ENCODE peak calls at places on chromosome 15, in seven cellular contexts. One of them, this sample, is unnamed.

GRCh38 chr15:80834402-80834801 is 55.2 kb downstream of the CEMIP start:
- DNase-seq in EH: no peak
- DNase-seq in NCI-H774: no peak
- DNase-seq in ELR: no peak
- DNase-seq in CD4-positive, alpha-beta T cell: no peak
- DNase-seq in glutamatergic neuron: no peak
- DNase-seq in HuH-7.5: no peak
- DNase-seq in this sample: no peak

GRCh38 chr15:62457100-62457499 is 292.0 kb upstream of the C2CD4B start:
- DNase-seq in glutamatergic neuron: no peak
- DNase-seq in NCI-H774: no peak
- DNase-seq in HuH-7.5: no peak
- DNase-seq in ELR: no peak
- DNase-seq in CD4-positive, alpha-beta T cell: no peak
- DNase-seq in EH: no peak
- DNase-seq in this sample: no peak

GRCh38 chr15:49232407-49232806 is 62.4 kb downstream of the GALK2 start:
- DNase-seq in CD4-positive, alpha-beta T cell: no peak
- DNase-seq in EH: no peak
- DNase-seq in NCI-H774: no peak
- DNase-seq in ELR: no peak
- DNase-seq in HuH-7.5: no peak
- DNase-seq in glutamatergic neuron: no peak
- DNase-seq in this sample: no peak

GRCh38 chr15:62145015-62145735 is 19.9 kb downstream of the C2CD4B start:
- DNase-seq in ELR: no peak
- DNase-seq in EH: no peak
- DNase-seq in glutamatergic neuron: no peak
- DNase-seq in NCI-H774: no peak
- DNase-seq in HuH-7.5: no peak
- DNase-seq in CD4-positive, alpha-beta T cell: no peak
- DNase-seq in this sample: no peak

GRCh38 chr15:33735637-33736247 is 232.6 kb upstream of the CHRM5 start:
- DNase-seq in glutamatergic neuron: peak; percentile 39
- DNase-seq in EH: peak; percentile 37
- DNase-seq in ELR: peak; percentile 41
- DNase-seq in NCI-H774: no peak
- DNase-seq in CD4-positive, alpha-beta T cell: no peak
- DNase-seq in HuH-7.5: peak; percentile 18
- DNase-seq in this sample: peak; percentile 17

GRCh38 chr15:44087578-44088190 is 107.4 kb downstream of the FRMD5 start:
- DNase-seq in ELR: peak; percentile 93
- DNase-seq in EH: peak; percentile 92
- DNase-seq in CD4-positive, alpha-beta T cell: no peak
- DNase-seq in NCI-H774: no peak
- DNase-seq in HuH-7.5: no peak
- DNase-seq in glutamatergic neuron: no peak
- DNase-seq in this sample: no peak

GRCh38 chr15:79978694-79979519 is 7.9 kb upstream of the BCL2A1 start:
- DNase-seq in NCI-H774: no peak
- DNase-seq in CD4-positive, alpha-beta T cell: no peak
- DNase-seq in EH: peak; percentile 72
- DNase-seq in HuH-7.5: peak; percentile 39
- DNase-seq in glutamatergic neuron: no peak
- DNase-seq in ELR: peak; percentile 58
- DNase-seq in this sample: no peak

GRCh38 chr15:41603941-41604660 is 45.1 kb downstream of the TYRO3 start:
- DNase-seq in CD4-positive, alpha-beta T cell: peak; percentile 40
- DNase-seq in EH: peak; percentile 81
- DNase-seq in HuH-7.5: peak; percentile 53
- DNase-seq in ELR: peak; percentile 86
- DNase-seq in NCI-H774: peak; percentile 43
- DNase-seq in glutamatergic neuron: peak; percentile 72
- DNase-seq in this sample: peak; percentile 20

GRCh38 chr15:100559330-100559729 is 30.6 kb upstream of the CERS3 start:
- DNase-seq in glutamatergic neuron: no peak
- DNase-seq in HuH-7.5: no peak
- DNase-seq in NCI-H774: no peak
- DNase-seq in EH: peak; percentile 49
- DNase-seq in ELR: no peak
- DNase-seq in CD4-positive, alpha-beta T cell: no peak
- DNase-seq in this sample: no peak

GRCh38 chr15:91516866-91517265 is 336.6 kb upstream of the SLCO3A1 start:
- DNase-seq in NCI-H774: peak; percentile 41
- DNase-seq in ELR: no peak
- DNase-seq in HuH-7.5: no peak
- DNase-seq in EH: no peak
- DNase-seq in CD4-positive, alpha-beta T cell: no peak
- DNase-seq in glutamatergic neuron: no peak
- DNase-seq in this sample: peak; percentile 45

GRCh38 chr15:58522391-58522790 is 90.6 kb downstream of the LIPC start:
- DNase-seq in glutamatergic neuron: no peak
- DNase-seq in CD4-positive, alpha-beta T cell: no peak
- DNase-seq in EH: no peak
- DNase-seq in ELR: no peak
- DNase-seq in HuH-7.5: no peak
- DNase-seq in NCI-H774: no peak
- DNase-seq in this sample: no peak

GRCh38 chr15:96827981-96828380 is 497.5 kb downstream of the NR2F2 start:
- DNase-seq in EH: no peak
- DNase-seq in CD4-positive, alpha-beta T cell: no peak
- DNase-seq in glutamatergic neuron: no peak
- DNase-seq in NCI-H774: no peak
- DNase-seq in HuH-7.5: no peak
- DNase-seq in ELR: no peak
- DNase-seq in this sample: no peak

GRCh38 chr15:83053151-83053550 is 13.9 kb downstream of the BTBD1 start:
- DNase-seq in EH: peak; percentile 88
- DNase-seq in ELR: peak; percentile 60
- DNase-seq in NCI-H774: no peak
- DNase-seq in HuH-7.5: no peak
- DNase-seq in CD4-positive, alpha-beta T cell: no peak
- DNase-seq in glutamatergic neuron: no peak
- DNase-seq in this sample: no peak

GRCh38 chr15:66905954-66906353 is 159.4 kb upstream of the SMAD3 start:
- DNase-seq in CD4-positive, alpha-beta T cell: no peak
- DNase-seq in glutamatergic neuron: no peak
- DNase-seq in EH: no peak
- DNase-seq in NCI-H774: no peak
- DNase-seq in HuH-7.5: no peak
- DNase-seq in ELR: no peak
- DNase-seq in this sample: no peak

GRCh38 chr15:76196949-76197315 is 114.3 kb downstream of the ETFA start:
- DNase-seq in glutamatergic neuron: no peak
- DNase-seq in ELR: no peak
- DNase-seq in HuH-7.5: no peak
- DNase-seq in NCI-H774: no peak
- DNase-seq in EH: no peak
- DNase-seq in CD4-positive, alpha-beta T cell: no peak
- DNase-seq in this sample: no peak

GRCh38 chr15:71736286-71736947 is 73.9 kb upstream of the NR2E3 start:
- DNase-seq in EH: no peak
- DNase-seq in CD4-positive, alpha-beta T cell: no peak
- DNase-seq in ELR: no peak
- DNase-seq in HuH-7.5: no peak
- DNase-seq in NCI-H774: no peak
- DNase-seq in glutamatergic neuron: peak; percentile 37
- DNase-seq in this sample: no peak

GRCh38 chr15:47185222-47185800 is 532.0 kb upstream of the SEMA6D start:
- DNase-seq in ELR: no peak
- DNase-seq in CD4-positive, alpha-beta T cell: no peak
- DNase-seq in HuH-7.5: no peak
- DNase-seq in glutamatergic neuron: peak; percentile 49
- DNase-seq in EH: no peak
- DNase-seq in NCI-H774: peak; percentile 19
- DNase-seq in this sample: no peak

GRCh38 chr15:81548350-81549116 is 174.5 kb upstream of the TMC3 start:
- DNase-seq in NCI-H774: no peak
- DNase-seq in ELR: peak; percentile 33
- DNase-seq in CD4-positive, alpha-beta T cell: no peak
- DNase-seq in EH: peak; percentile 22
- DNase-seq in HuH-7.5: no peak
- DNase-seq in glutamatergic neuron: no peak
- DNase-seq in this sample: no peak

GRCh38 chr15:80467311-80467714 is 63.1 kb downstream of the ARNT2 start:
- DNase-seq in NCI-H774: no peak
- DNase-seq in ELR: no peak
- DNase-seq in EH: no peak
- DNase-seq in glutamatergic neuron: no peak
- DNase-seq in HuH-7.5: no peak
- DNase-seq in CD4-positive, alpha-beta T cell: no peak
- DNase-seq in this sample: no peak

GRCh38 chr15:101056366-101057334 is 137.5 kb downstream of the LRRK1 start:
- DNase-seq in ELR: no peak
- DNase-seq in NCI-H774: no peak
- DNase-seq in CD4-positive, alpha-beta T cell: no peak
- DNase-seq in EH: no peak
- DNase-seq in glutamatergic neuron: no peak
- DNase-seq in HuH-7.5: peak; percentile 19
- DNase-seq in this sample: no peak

GRCh38 chr15:32641517-32642059 is at the start of gene SCG5:
- DNase-seq in glutamatergic neuron: peak; percentile 78
- DNase-seq in EH: peak; percentile 25
- DNase-seq in HuH-7.5: no peak
- DNase-seq in ELR: no peak
- DNase-seq in CD4-positive, alpha-beta T cell: no peak
- DNase-seq in NCI-H774: peak; percentile 81
- DNase-seq in this sample: peak; percentile 41

GRCh38 chr15:100879461-100880138 is at the start of gene ALDH1A3:
- DNase-seq in HuH-7.5: no peak
- DNase-seq in EH: peak; percentile 54
- DNase-seq in NCI-H774: no peak
- DNase-seq in glutamatergic neuron: peak; percentile 54
- DNase-seq in CD4-positive, alpha-beta T cell: no peak
- DNase-seq in ELR: peak; percentile 80
- DNase-seq in this sample: no peak

GRCh38 chr15:34951993-34952392 is 17.5 kb downstream of the AQR start:
- DNase-seq in CD4-positive, alpha-beta T cell: no peak
- DNase-seq in EH: peak; percentile 60
- DNase-seq in glutamatergic neuron: no peak
- DNase-seq in ELR: no peak
- DNase-seq in HuH-7.5: no peak
- DNase-seq in NCI-H774: no peak
- DNase-seq in this sample: no peak

GRCh38 chr15:36372968-36373367 is 206.5 kb upstream of the CDIN1 start:
- DNase-seq in ELR: no peak
- DNase-seq in HuH-7.5: no peak
- DNase-seq in CD4-positive, alpha-beta T cell: no peak
- DNase-seq in glutamatergic neuron: no peak
- DNase-seq in EH: no peak
- DNase-seq in NCI-H774: no peak
- DNase-seq in this sample: no peak

GRCh38 chr15:71329041-71329440 is 213.8 kb downstream of the THSD4 start:
- DNase-seq in EH: peak; percentile 51
- DNase-seq in CD4-positive, alpha-beta T cell: no peak
- DNase-seq in HuH-7.5: no peak
- DNase-seq in ELR: no peak
- DNase-seq in glutamatergic neuron: no peak
- DNase-seq in NCI-H774: no peak
- DNase-seq in this sample: no peak

GRCh38 chr15:61871926-61872522 is 188.2 kb downstream of the VPS13C start:
- DNase-seq in EH: peak; percentile 34
- DNase-seq in CD4-positive, alpha-beta T cell: no peak
- DNase-seq in NCI-H774: peak; percentile 20
- DNase-seq in HuH-7.5: no peak
- DNase-seq in glutamatergic neuron: no peak
- DNase-seq in ELR: peak; percentile 48
- DNase-seq in this sample: peak; percentile 5

GRCh38 chr15:37636736-37637135 is 297.7 kb upstream of the TMCO5A start:
- DNase-seq in ELR: no peak
- DNase-seq in glutamatergic neuron: no peak
- DNase-seq in HuH-7.5: no peak
- DNase-seq in EH: no peak
- DNase-seq in CD4-positive, alpha-beta T cell: no peak
- DNase-seq in NCI-H774: no peak
- DNase-seq in this sample: no peak

GRCh38 chr15:38461089-38461833 is 7.3 kb downstream of the FAM98B start:
- DNase-seq in ELR: peak; percentile 51
- DNase-seq in EH: peak; percentile 57
- DNase-seq in HuH-7.5: no peak
- DNase-seq in CD4-positive, alpha-beta T cell: no peak
- DNase-seq in NCI-H774: no peak
- DNase-seq in glutamatergic neuron: no peak
- DNase-seq in this sample: no peak

GRCh38 chr15:63855735-63856134 is 22.0 kb upstream of the HERC1 start:
- DNase-seq in HuH-7.5: no peak
- DNase-seq in CD4-positive, alpha-beta T cell: no peak
- DNase-seq in glutamatergic neuron: no peak
- DNase-seq in NCI-H774: no peak
- DNase-seq in ELR: no peak
- DNase-seq in EH: no peak
- DNase-seq in this sample: no peak

GRCh38 chr15:61459785-61460707 is 230.9 kb upstream of the RORA start:
- DNase-seq in EH: peak; percentile 75
- DNase-seq in glutamatergic neuron: no peak
- DNase-seq in CD4-positive, alpha-beta T cell: no peak
- DNase-seq in HuH-7.5: no peak
- DNase-seq in NCI-H774: no peak
- DNase-seq in ELR: peak; percentile 22
- DNase-seq in this sample: no peak

GRCh38 chr15:63277893-63278505 is 594 bp downstream of the APH1B start:
- DNase-seq in CD4-positive, alpha-beta T cell: no peak
- DNase-seq in NCI-H774: no peak
- DNase-seq in EH: no peak
- DNase-seq in HuH-7.5: no peak
- DNase-seq in ELR: peak; percentile 40
- DNase-seq in glutamatergic neuron: no peak
- DNase-seq in this sample: no peak

GRCh38 chr15:58467121-58467721 is 35.4 kb downstream of the LIPC start:
- DNase-seq in CD4-positive, alpha-beta T cell: no peak
- DNase-seq in HuH-7.5: no peak
- DNase-seq in glutamatergic neuron: no peak
- DNase-seq in EH: no peak
- DNase-seq in NCI-H774: no peak
- DNase-seq in ELR: no peak
- DNase-seq in this sample: no peak

GRCh38 chr15:66647358-66647757 is 54.7 kb upstream of the SMAD6 start:
- DNase-seq in ELR: no peak
- DNase-seq in EH: no peak
- DNase-seq in CD4-positive, alpha-beta T cell: no peak
- DNase-seq in glutamatergic neuron: no peak
- DNase-seq in NCI-H774: no peak
- DNase-seq in HuH-7.5: no peak
- DNase-seq in this sample: no peak

GRCh38 chr15:69666441-69666882 is 213.8 kb downstream of the RPLP1 start:
- DNase-seq in glutamatergic neuron: no peak
- DNase-seq in EH: peak; percentile 8
- DNase-seq in HuH-7.5: no peak
- DNase-seq in CD4-positive, alpha-beta T cell: no peak
- DNase-seq in ELR: no peak
- DNase-seq in NCI-H774: no peak
- DNase-seq in this sample: no peak

GRCh38 chr15:71112429-71112828 is 2.8 kb upstream of the THSD4 start:
- DNase-seq in HuH-7.5: no peak
- DNase-seq in EH: peak; percentile 36
- DNase-seq in glutamatergic neuron: no peak
- DNase-seq in ELR: peak; percentile 72
- DNase-seq in NCI-H774: no peak
- DNase-seq in CD4-positive, alpha-beta T cell: no peak
- DNase-seq in this sample: no peak

GRCh38 chr15:76983588-76984379 is 11.1 kb upstream of the PSTPIP1 start:
- DNase-seq in CD4-positive, alpha-beta T cell: no peak
- DNase-seq in NCI-H774: no peak
- DNase-seq in ELR: no peak
- DNase-seq in EH: no peak
- DNase-seq in HuH-7.5: no peak
- DNase-seq in glutamatergic neuron: no peak
- DNase-seq in this sample: no peak

GRCh38 chr15:99970891-99971330 is 237.7 kb upstream of the LYSMD4 start:
- DNase-seq in CD4-positive, alpha-beta T cell: no peak
- DNase-seq in ELR: no peak
- DNase-seq in NCI-H774: no peak
- DNase-seq in HuH-7.5: no peak
- DNase-seq in glutamatergic neuron: peak; percentile 48
- DNase-seq in EH: no peak
- DNase-seq in this sample: no peak

GRCh38 chr15:40766194-40766830 is 2.4 kb downstream of the GCHFR start:
- DNase-seq in ELR: no peak
- DNase-seq in NCI-H774: no peak
- DNase-seq in CD4-positive, alpha-beta T cell: no peak
- DNase-seq in EH: peak; percentile 75
- DNase-seq in glutamatergic neuron: no peak
- DNase-seq in HuH-7.5: no peak
- DNase-seq in this sample: no peak

This sample was measured in NCI-H748 treated with DMSO at 0.1 percent for 48 hours.